ENCODE peak calls at places on chromosomes 16 and 17, in five cellular contexts. E, L, T, X and K are unnamed samples.

GRCh38 chr17:80433916-80434666 is 19.1 kb downstream of the ENDOV start:
- DNase-seq in E (no peak), L (no peak), T (no peak), X (no peak), K (no peak)

GRCh38 chr16:89324056-89325010 is 106.8 kb downstream of the ZNF778 start:
- DNase-seq in E (peak; percentile 88), L (no peak), T (peak; percentile 32), X (peak; percentile 46), K (no peak)

GRCh38 chr17:73393381-73393780 is 81.6 kb upstream of the CDC42EP4 start:
- DNase-seq in E (no peak), L (no peak), T (no peak), X (no peak), K (peak; percentile 68)

GRCh38 chr16:1884889-1885288 is 12.9 kb upstream of the MEIOB start:
- DNase-seq in E (peak; percentile 45), L (no peak), T (no peak), X (no peak), K (no peak)

GRCh38 chr16:77874347-77874746 is 86.0 kb downstream of the VAT1L start:
- DNase-seq in E (no peak), L (no peak), T (no peak), X (no peak), K (no peak)

GRCh38 chr17:18259621-18260331 is 686 bp upstream of the MIEF2 start:
- DNase-seq in E (no peak), L (no peak), T (no peak), X (no peak), K (no peak)

GRCh38 chr16:22323998-22324786 is 27.0 kb downstream of the POLR3E start:
- DNase-seq in E (no peak), L (no peak), T (no peak), X (no peak), K (peak; percentile 63)

GRCh38 chr17:1031711-1032110 is 34.8 kb downstream of the TIMM22 start:
- DNase-seq in E (no peak), L (no peak), T (peak; percentile 83), X (no peak), K (peak; percentile 87)

GRCh38 chr17:17693253-17693954 is 12.1 kb downstream of the RAI1 start:
- DNase-seq in E (no peak), L (peak; percentile 37), T (peak; percentile 75), X (no peak), K (no peak)

GRCh38 chr17:57975044-57975443 is 13.0 kb downstream of the VEZF1 start:
- DNase-seq in E (no peak), L (no peak), T (no peak), X (no peak), K (no peak)

GRCh38 chr17:43515641-43516040 is 30.5 kb downstream of the ETV4 start:
- DNase-seq in E (no peak), L (no peak), T (no peak), X (no peak), K (no peak)

GRCh38 chr17:13429201-13429600 is 172.5 kb downstream of the HS3ST3A1 start:
- DNase-seq in E (no peak), L (no peak), T (no peak), X (no peak), K (no peak)

GRCh38 chr16:63289834-63290460 is 1253.7 kb upstream of the CDH8 start:
- DNase-seq in E (no peak), L (peak; percentile 67), T (no peak), X (no peak), K (no peak)

GRCh38 chr16:80460004-80460403 is 80.8 kb upstream of the DYNLRB2 start:
- DNase-seq in E (no peak), L (no peak), T (no peak), X (no peak), K (no peak)

GRCh38 chr17:29927546-29927945 is 2.5 kb downstream of the SSH2 start:
- DNase-seq in E (no peak), L (peak; percentile 39), T (no peak), X (no peak), K (no peak)

GRCh38 chr16:75311383-75311938 is 60.0 kb upstream of the BCAR1 start:
- DNase-seq in E (no peak), L (no peak), T (no peak), X (no peak), K (no peak)

GRCh38 chr17:43784628-43785101 is 4.4 kb downstream of the CFAP97D1 start:
- DNase-seq in E (no peak), L (no peak), T (no peak), X (no peak), K (no peak)

GRCh38 chr17:7922499-7923289 is 6.6 kb upstream of the RNF227 start:
- DNase-seq in E (peak; percentile 93), L (no peak), T (peak; percentile 91), X (peak; percentile 80), K (peak; percentile 93)

GRCh38 chr16:50644730-50645129 is 36.4 kb downstream of the SNX20 start:
- DNase-seq in E (peak; percentile 67), L (peak; percentile 19), T (no peak), X (peak; percentile 17), K (no peak)

GRCh38 chr17:9444687-9445086 is 130.9 kb downstream of the STX8 start:
- DNase-seq in E (no peak), L (no peak), T (no peak), X (no peak), K (no peak)

GRCh38 chr17:54867634-54868033 is 33.0 kb upstream of the TOM1L1 start:
- DNase-seq in E (no peak), L (no peak), T (no peak), X (no peak), K (no peak)

GRCh38 chr17:33927732-33928133 is 327.4 kb upstream of the CCL2 start:
- DNase-seq in E (no peak), L (peak; percentile 68), T (no peak), X (no peak), K (no peak)

GRCh38 chr17:32819035-32819434 is 57.9 kb downstream of the MYO1D start:
- DNase-seq in E (no peak), L (peak; percentile 97), T (no peak), X (no peak), K (no peak)

GRCh38 chr16:29978564-29979270 is 5.0 kb downstream of the TAOK2 start:
- DNase-seq in E (no peak), L (no peak), T (no peak), X (no peak), K (no peak)

GRCh38 chr17:61361084-61361483 is 38.6 kb upstream of the TBX2 start:
- DNase-seq in E (no peak), L (no peak), T (no peak), X (no peak), K (no peak)

GRCh38 chr17:42277342-42277712 is 1.1 kb upstream of the STAT5B start:
- DNase-seq in E (no peak), L (no peak), T (no peak), X (no peak), K (no peak)

GRCh38 chr16:11136600-11136999 is 119.4 kb downstream of the SOCS1 start:
- DNase-seq in E (no peak), L (no peak), T (peak; percentile 76), X (no peak), K (no peak)

GRCh38 chr17:13253746-13254410 is 236.1 kb upstream of the ELAC2 start:
- DNase-seq in E (no peak), L (no peak), T (no peak), X (no peak), K (no peak)

GRCh38 chr17:82231562-82232321 is 2.9 kb downstream of the SLC16A3 start:
- DNase-seq in E (peak; percentile 72), L (peak; percentile 85), T (peak; percentile 87), X (no peak), K (peak; percentile 94)